ENCODE peak calls at places on chromosomes 1 and 21, in four cellular contexts. P is HepG2, W is K562, C is H1. L is an unnamed sample.
A peak's percentile ranks its signal among the peaks of the same experiment; 100 is the strongest.

GRCh38 chr1:202005958-202006357 is 4.4 kb upstream of the ELF3 start:
- DNase-seq in P (peak; percentile 54), W (peak; percentile 72), C (no peak), L (peak; percentile 76)

GRCh38 chr21:33265664-33266049 is 510 bp upstream of the IL10RB start:
- DNase-seq in P (no peak), W (no peak), C (no peak), L (peak; percentile 21)

GRCh38 chr1:23793018-23793781 is 2.3 kb downstream of the LYPLA2 start:
- DNase-seq in P (no peak), W (peak; percentile 78), C (no peak), L (peak; percentile 53)

GRCh38 chr21:20874202-20874601 is 124.0 kb upstream of the NCAM2 start:
- DNase-seq in P (no peak), W (no peak), C (no peak), L (no peak)

GRCh38 chr1:170657275-170657853 is 6.6 kb upstream of the PRRX1 start:
- DNase-seq in P (no peak), W (no peak), C (no peak), L (no peak)

GRCh38 chr1:181587870-181588438 is 104.6 kb downstream of the CACNA1E start:
- DNase-seq in P (no peak), W (peak; percentile 46), C (no peak), L (peak; percentile 23)

GRCh38 chr1:68438310-68438709 is 11.4 kb downstream of the RPE65 start:
- DNase-seq in P (no peak), W (no peak), C (no peak), L (no peak)

GRCh38 chr1:16430598-16430997 is 6.6 kb downstream of the SPATA21 start:
- DNase-seq in P (no peak), W (peak; percentile 78), C (no peak), L (peak; percentile 31)

GRCh38 chr1:214426420-214426812 is 125.0 kb downstream of the PTPN14 start:
- DNase-seq in P (no peak), W (no peak), C (no peak), L (no peak)

GRCh38 chr1:153805042-153805745 is 30.0 kb downstream of the SLC27A3 start:
- DNase-seq in P (no peak), W (no peak), C (no peak), L (no peak)

GRCh38 chr1:29245876-29246275 is 9.6 kb downstream of the PTPRU start:
- DNase-seq in P (peak; percentile 51), W (no peak), C (no peak), L (peak; percentile 70)

GRCh38 chr1:109595540-109595939 is 23.9 kb downstream of the GNAT2 start:
- DNase-seq in P (no peak), W (no peak), C (no peak), L (no peak)

GRCh38 chr1:66506991-66507390 is 27.0 kb upstream of the SGIP1 start:
- DNase-seq in P (no peak), W (no peak), C (no peak), L (no peak)

GRCh38 chr1:204426035-204426436 is 14.4 kb upstream of the PPP1R15B start:
- DNase-seq in P (peak; percentile 21), W (no peak), C (no peak), L (no peak)

GRCh38 chr1:47684964-47685762 is 247.3 kb downstream of the FOXD2 start:
- DNase-seq in P (no peak), W (no peak), C (no peak), L (peak; percentile 63)

GRCh38 chr1:224427346-224427745 is 7.3 kb downstream of the WDR26 start:
- DNase-seq in P (no peak), W (no peak), C (no peak), L (no peak)

GRCh38 chr1:115426271-115426771 is 88.3 kb upstream of the NGF start:
- DNase-seq in P (no peak), W (no peak), C (no peak), L (no peak)

GRCh38 chr1:245764040-245764439 is 609.3 kb downstream of the KIF26B start:
- DNase-seq in P (no peak), W (no peak), C (no peak), L (no peak)

GRCh38 chr1:202310071-202310725 is 31.5 kb downstream of the UBE2T start:
- DNase-seq in P (no peak), W (no peak), C (no peak), L (no peak)

GRCh38 chr1:172820759-172821158 is 161.9 kb downstream of the FASLG start:
- DNase-seq in P (no peak), W (no peak), C (no peak), L (no peak)

DNA sequence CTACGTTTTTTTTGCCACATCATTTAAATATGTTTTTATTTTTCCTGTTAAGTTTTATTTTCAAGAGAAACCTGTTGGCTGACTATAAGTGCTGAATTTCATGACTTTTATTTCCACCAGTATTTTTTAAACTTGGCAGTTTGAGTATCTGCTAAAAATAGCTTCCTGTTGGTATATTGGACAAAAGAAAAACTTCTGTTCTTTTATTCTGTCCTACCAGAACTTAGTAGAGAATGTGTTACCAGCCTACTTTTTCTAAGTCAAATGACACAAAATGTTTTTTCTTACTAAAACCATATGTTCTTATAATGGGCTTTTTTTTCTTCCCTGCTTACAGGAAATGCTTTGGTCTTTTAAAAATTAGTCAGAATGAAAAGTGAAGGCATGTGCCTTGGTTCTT is 7.6 kb downstream of the DR1 start:
- DNase-seq in P (no peak), W (no peak), C (no peak), L (no peak)
- TF ChIP-seq JUND in P (no peak), W (no peak), C (no peak), L (no peak)

GRCh38 chr21:27060190-27060589 is 93.3 kb upstream of the ADAMTS5 start:
- DNase-seq in P (no peak), W (no peak), C (no peak), L (no peak)
- TF ChIP-seq JUND in P (no peak), W (no peak), C (no peak), L (no peak)

DNA sequence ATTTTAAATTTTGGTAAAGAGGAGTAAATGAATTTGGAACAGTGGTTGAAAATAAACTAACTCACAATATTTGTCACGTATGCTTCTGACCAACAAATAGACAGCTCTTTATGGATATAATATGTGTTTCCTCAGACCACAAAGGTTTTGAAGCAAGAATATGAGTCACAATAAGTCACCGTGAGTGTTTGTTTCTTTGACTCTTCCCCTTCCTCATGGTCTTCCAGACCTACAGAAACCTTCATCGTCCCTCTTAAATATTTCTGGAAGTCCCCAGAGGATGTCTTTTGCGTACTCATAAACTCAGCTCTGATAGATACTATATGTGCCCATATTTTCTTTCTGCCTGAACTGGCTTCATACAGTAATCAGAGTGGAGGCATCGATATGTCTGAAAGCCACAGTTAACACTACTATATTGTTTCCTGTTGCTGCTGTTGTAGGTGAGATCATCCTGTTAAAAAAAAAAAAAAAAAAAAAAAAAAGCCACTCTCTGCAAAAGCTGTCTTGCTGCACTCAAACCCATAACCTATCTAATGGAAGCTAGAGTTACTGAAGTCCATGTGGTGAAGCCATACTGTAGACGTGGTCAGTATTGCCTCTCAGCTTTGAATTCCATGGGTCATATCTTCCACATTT is 38.4 kb downstream of the ADAMTS1 start:
- DNase-seq in P (no peak), W (no peak), C (no peak), L (no peak)
- TF ChIP-seq JUND in P (no peak), W (no peak), C (no peak), L (no peak)

DNA sequence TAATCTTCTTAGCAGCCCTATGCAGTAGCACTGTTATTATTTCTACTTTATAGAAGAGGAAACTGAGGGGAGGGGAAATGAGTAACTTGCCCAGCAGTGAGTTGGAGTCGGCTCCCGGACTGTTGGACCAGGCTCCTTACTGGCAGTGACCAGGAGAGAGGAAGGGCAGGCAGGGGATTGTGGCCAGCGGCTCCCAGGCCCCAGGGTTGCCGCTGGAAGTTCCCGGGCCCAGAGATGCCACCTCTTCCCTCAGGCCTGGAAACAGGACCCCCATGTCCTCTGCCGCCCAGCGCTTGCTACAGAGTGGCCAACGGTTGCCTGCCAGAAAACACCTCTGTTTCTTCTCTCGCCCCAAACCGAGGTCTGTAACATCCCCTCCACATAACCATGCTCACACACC is 20.5 kb upstream of the SLC26A9 start:
- DNase-seq in P (no peak), W (no peak), C (no peak), L (no peak)
- TF ChIP-seq JUND in P (no peak), W (no peak), C (no peak), L (no peak)

DNA sequence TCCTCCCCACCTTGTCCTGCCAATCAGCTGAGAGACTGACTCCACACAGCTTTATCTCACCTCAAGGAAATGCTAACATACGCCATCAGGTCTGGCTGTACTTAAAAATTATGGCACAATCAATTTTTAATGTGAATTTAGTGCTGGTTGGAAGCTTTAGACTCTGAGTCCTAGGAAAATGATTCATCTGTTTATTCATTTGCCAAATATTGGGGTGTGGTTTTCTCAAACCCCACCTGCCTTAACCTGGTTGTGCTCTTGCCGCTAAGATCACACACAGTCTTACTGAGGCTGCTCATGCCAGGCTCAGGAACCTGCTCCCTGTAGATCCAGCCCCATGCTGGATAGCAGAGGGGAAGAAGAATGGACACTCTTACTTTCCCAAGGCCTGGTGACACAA is 258.0 kb upstream of the CAMK1G start:
- DNase-seq in P (no peak), W (no peak), C (no peak), L (no peak)
- TF ChIP-seq JUND in P (no peak), W (no peak), C (no peak), L (no peak)

GRCh38 chr1:226419284-226419683 is 11.4 kb upstream of the PARP1 start:
- DNase-seq in P (no peak), W (no peak), C (no peak), L (no peak)
- TF ChIP-seq JUND in P (no peak), W (no peak), C (no peak), L (no peak)

GRCh38 chr1:24870551-24871195 is 59.4 kb downstream of the RUNX3 start:
- DNase-seq in P (no peak), W (no peak), C (no peak), L (no peak)
- TF ChIP-seq JUND in P (no peak), W (no peak), C (no peak), L (no peak)

GRCh38 chr1:6259491-6260362 is 1.2 kb downstream of the GPR153 start:
- DNase-seq in P (peak; percentile 63), W (peak; percentile 97), C (no peak), L (peak; percentile 81)

GRCh38 chr1:6260961-6261614 is at the start of gene GPR153:
- DNase-seq in P (no peak), W (peak; percentile 95), C (no peak), L (peak; percentile 39)

GRCh38 chr1:6258675-6259074 is 2.2 kb downstream of the GPR153 start:
- DNase-seq in P (no peak), W (no peak), C (no peak), L (no peak)

GRCh38 chr1:6261615-6261995 is 707 bp upstream of the GPR153 start:
- DNase-seq in P (no peak), W (peak; percentile 71), C (no peak), L (no peak)

GRCh38 chr1:6260433-6260934 is 414 bp downstream of the GPR153 start:
- DNase-seq in P (no peak), W (peak; percentile 82), C (no peak), L (no peak)
- TF ChIP-seq JUND in P (no peak), W (no peak), C (no peak), L (no peak)

GRCh38 chr1:75640137-75640536 is 29.2 kb upstream of the SLC44A5 start:
- DNase-seq in P (no peak), W (no peak), C (no peak), L (no peak)

GRCh38 chr1:75643460-75643859 is 32.5 kb upstream of the SLC44A5 start:
- DNase-seq in P (no peak), W (no peak), C (no peak), L (no peak)

GRCh38 chr1:75641325-75641724 is 30.4 kb upstream of the SLC44A5 start:
- DNase-seq in P (no peak), W (no peak), C (no peak), L (no peak)
- TF ChIP-seq JUND in P (no peak), W (no peak), C (no peak), L (no peak)